ENCODE peak calls at places on chromosomes 12 and 14, in five cellular contexts. One of them, this sample, is unnamed.

GRCh38 chr14:61461808-61462275 is 140.5 kb downstream of the PRKCH start:
- DNase-seq in thoracic aorta: no peak
- DNase-seq in GM23338: peak
- DNase-seq in AG04450: peak
- DNase-seq in Panc1: no peak
- DNase-seq in this sample: no peak

GRCh38 chr12:92505373-92506340 is 197.1 kb upstream of the PLEKHG7 start:
- DNase-seq in thoracic aorta: peak
- DNase-seq in GM23338: no peak
- DNase-seq in AG04450: no peak
- DNase-seq in Panc1: no peak
- DNase-seq in this sample: peak

GRCh38 chr12:20030847-20031246 is 337.5 kb upstream of the PDE3A start:
- DNase-seq in thoracic aorta: no peak
- DNase-seq in GM23338: peak
- DNase-seq in AG04450: no peak
- DNase-seq in Panc1: no peak
- DNase-seq in this sample: no peak

GRCh38 chr12:73383584-73384229 is 1111.5 kb downstream of the TRHDE start:
- DNase-seq in thoracic aorta: no peak
- DNase-seq in GM23338: no peak
- DNase-seq in AG04450: no peak
- DNase-seq in Panc1: no peak
- DNase-seq in this sample: no peak

GRCh38 chr14:78401866-78402265 is 231.7 kb downstream of the NRXN3 start:
- DNase-seq in thoracic aorta: no peak
- DNase-seq in GM23338: no peak
- DNase-seq in AG04450: no peak
- DNase-seq in Panc1: no peak
- DNase-seq in this sample: no peak

GRCh38 chr14:32397871-32398640 is 69.0 kb downstream of the AKAP6 start:
- DNase-seq in thoracic aorta: no peak
- DNase-seq in GM23338: no peak
- DNase-seq in AG04450: no peak
- DNase-seq in Panc1: no peak
- DNase-seq in this sample: no peak

GRCh38 chr12:120199595-120200306 is 1.2 kb downstream of the RPLP0 start:
- DNase-seq in thoracic aorta: no peak
- DNase-seq in GM23338: no peak
- DNase-seq in AG04450: peak
- DNase-seq in Panc1: no peak
- DNase-seq in this sample: peak

GRCh38 chr12:124495194-124495983 is 72.0 kb downstream of the NCOR2 start:
- DNase-seq in thoracic aorta: no peak
- DNase-seq in GM23338: no peak
- DNase-seq in AG04450: no peak
- DNase-seq in Panc1: no peak
- DNase-seq in this sample: no peak

GRCh38 chr14:65783576-65783975 is 371.0 kb downstream of the FUT8 start:
- DNase-seq in thoracic aorta: no peak
- DNase-seq in GM23338: no peak
- DNase-seq in AG04450: no peak
- DNase-seq in Panc1: no peak
- DNase-seq in this sample: no peak

GRCh38 chr12:76685246-76685678 is 78.7 kb upstream of the ZDHHC17 start:
- DNase-seq in thoracic aorta: no peak
- DNase-seq in GM23338: peak
- DNase-seq in AG04450: peak
- DNase-seq in Panc1: no peak
- DNase-seq in this sample: no peak

GRCh38 chr14:94121485-94121884 is 7.9 kb downstream of the IFI27L2 start:
- DNase-seq in thoracic aorta: no peak
- DNase-seq in GM23338: no peak
- DNase-seq in AG04450: no peak
- DNase-seq in Panc1: no peak
- DNase-seq in this sample: peak

GRCh38 chr14:21191261-21191808 is 35.5 kb upstream of the OR5AU1 start:
- DNase-seq in thoracic aorta: no peak
- DNase-seq in GM23338: no peak
- DNase-seq in AG04450: no peak
- DNase-seq in Panc1: no peak
- DNase-seq in this sample: no peak

GRCh38 chr14:92754956-92755355 is 6.5 kb upstream of the LGMN start:
- DNase-seq in thoracic aorta: no peak
- DNase-seq in GM23338: no peak
- DNase-seq in AG04450: no peak
- DNase-seq in Panc1: no peak
- DNase-seq in this sample: no peak

GRCh38 chr12:62683724-62684501 is 217.3 kb downstream of the MON2 start:
- DNase-seq in thoracic aorta: no peak
- DNase-seq in GM23338: peak
- DNase-seq in AG04450: no peak
- DNase-seq in Panc1: no peak
- DNase-seq in this sample: peak

GRCh38 chr12:131189781-131190180 is 236.1 kb downstream of the ADGRD1 start:
- DNase-seq in thoracic aorta: no peak
- DNase-seq in GM23338: no peak
- DNase-seq in AG04450: no peak
- DNase-seq in Panc1: no peak
- DNase-seq in this sample: no peak

GRCh38 chr14:49880267-49881064 is 12.4 kb upstream of the ARF6 start:
- DNase-seq in thoracic aorta: no peak
- DNase-seq in GM23338: no peak
- DNase-seq in AG04450: no peak
- DNase-seq in Panc1: no peak
- DNase-seq in this sample: no peak

GRCh38 chr14:23294734-23295561 is 7.7 kb downstream of the PPP1R3E start:
- DNase-seq in thoracic aorta: no peak
- DNase-seq in GM23338: peak
- DNase-seq in AG04450: no peak
- DNase-seq in Panc1: peak
- DNase-seq in this sample: no peak

GRCh38 chr14:75437201-75438143 is 9.7 kb downstream of the JDP2 start:
- DNase-seq in thoracic aorta: no peak
- DNase-seq in GM23338: no peak
- DNase-seq in AG04450: no peak
- DNase-seq in Panc1: no peak
- DNase-seq in this sample: no peak

GRCh38 chr12:93311827-93312226 is 65.9 kb upstream of the NUDT4 start:
- DNase-seq in thoracic aorta: no peak
- DNase-seq in GM23338: no peak
- DNase-seq in AG04450: no peak
- DNase-seq in Panc1: no peak
- DNase-seq in this sample: no peak

GRCh38 chr12:95520825-95521224 is 30.5 kb downstream of the USP44 start:
- DNase-seq in thoracic aorta: no peak
- DNase-seq in GM23338: no peak
- DNase-seq in AG04450: no peak
- DNase-seq in Panc1: no peak
- DNase-seq in this sample: no peak

GRCh38 chr12:68530965-68531364 is 79.7 kb upstream of the RAP1B start:
- DNase-seq in thoracic aorta: peak
- DNase-seq in GM23338: no peak
- DNase-seq in AG04450: peak
- DNase-seq in Panc1: no peak
- DNase-seq in this sample: peak

GRCh38 chr14:104011824-104012517 is 69.6 kb upstream of the RD3L start:
- DNase-seq in thoracic aorta: no peak
- DNase-seq in GM23338: no peak
- DNase-seq in AG04450: no peak
- DNase-seq in Panc1: no peak
- DNase-seq in this sample: no peak

GRCh38 chr12:114820773-114821172 is 136.8 kb upstream of the TBX3 start:
- DNase-seq in thoracic aorta: no peak
- DNase-seq in GM23338: no peak
- DNase-seq in AG04450: no peak
- DNase-seq in Panc1: no peak
- DNase-seq in this sample: no peak

GRCh38 chr14:21087294-21088091 is 11.0 kb downstream of the ZNF219 start:
- DNase-seq in thoracic aorta: no peak
- DNase-seq in GM23338: peak
- DNase-seq in AG04450: no peak
- DNase-seq in Panc1: no peak
- DNase-seq in this sample: no peak

GRCh38 chr12:48979602-48980388 is 1.7 kb downstream of the WNT1 start:
- DNase-seq in thoracic aorta: no peak
- DNase-seq in GM23338: peak
- DNase-seq in AG04450: no peak
- DNase-seq in Panc1: no peak
- DNase-seq in this sample: no peak
- H3K4me3 ChIP-seq in thoracic aorta: peak
- H3K4me3 ChIP-seq in GM23338: peak
- H3K4me3 ChIP-seq in AG04450: peak
- H3K4me3 ChIP-seq in Panc1: no peak
- H3K4me3 ChIP-seq in this sample: peak

GRCh38 chr12:109944975-109945374 is 44.9 kb downstream of the TCHP start:
- DNase-seq in thoracic aorta: no peak
- DNase-seq in GM23338: peak
- DNase-seq in AG04450: no peak
- DNase-seq in Panc1: no peak
- DNase-seq in this sample: no peak
- TF ChIP-seq CTCF in thoracic aorta: no peak
- TF ChIP-seq CTCF in GM23338: peak
- TF ChIP-seq CTCF in AG04450: no peak
- TF ChIP-seq CTCF in Panc1: no peak
- TF ChIP-seq CTCF in this sample: no peak

GRCh38 chr12:98294426-98294825 is 221.0 kb upstream of the TMPO start:
- DNase-seq in thoracic aorta: no peak
- DNase-seq in GM23338: no peak
- DNase-seq in AG04450: no peak
- DNase-seq in Panc1: no peak
- DNase-seq in this sample: no peak
- H3K27ac ChIP-seq in thoracic aorta: no peak
- H3K27ac ChIP-seq in GM23338: no peak
- H3K27ac ChIP-seq in AG04450: no peak
- H3K27ac ChIP-seq in Panc1: no peak
- H3K27ac ChIP-seq in this sample: no peak

GRCh38 chr14:22265319-22266140 is 323.5 kb downstream of the DAD1 start:
- DNase-seq in thoracic aorta: no peak
- DNase-seq in GM23338: peak
- DNase-seq in AG04450: no peak
- DNase-seq in Panc1: no peak
- DNase-seq in this sample: no peak
- H3K4me3 ChIP-seq in thoracic aorta: peak
- H3K4me3 ChIP-seq in GM23338: no peak
- H3K4me3 ChIP-seq in AG04450: no peak
- H3K4me3 ChIP-seq in Panc1: no peak
- H3K4me3 ChIP-seq in this sample: no peak

GRCh38 chr14:52954346-52955214 is 3.7 kb upstream of the FERMT2 start:
- DNase-seq in thoracic aorta: no peak
- DNase-seq in GM23338: peak
- DNase-seq in AG04450: peak
- DNase-seq in Panc1: no peak
- DNase-seq in this sample: no peak
- TF ChIP-seq CTCF in thoracic aorta: peak
- TF ChIP-seq CTCF in GM23338: no peak
- TF ChIP-seq CTCF in AG04450: peak
- TF ChIP-seq CTCF in Panc1: no peak
- TF ChIP-seq CTCF in this sample: no peak

GRCh38 chr14:68146812-68147211 is 327.2 kb downstream of the RAD51B start:
- DNase-seq in thoracic aorta: no peak
- DNase-seq in GM23338: no peak
- DNase-seq in AG04450: peak
- DNase-seq in Panc1: no peak
- DNase-seq in this sample: peak

GRCh38 chr14:68144051-68144681 is 324.6 kb downstream of the RAD51B start:
- DNase-seq in thoracic aorta: no peak
- DNase-seq in GM23338: no peak
- DNase-seq in AG04450: no peak
- DNase-seq in Panc1: no peak
- DNase-seq in this sample: peak

GRCh38 chr14:68145036-68145435 is 325.5 kb downstream of the RAD51B start:
- DNase-seq in thoracic aorta: no peak
- DNase-seq in GM23338: no peak
- DNase-seq in AG04450: no peak
- DNase-seq in Panc1: no peak
- DNase-seq in this sample: no peak

GRCh38 chr14:68147331-68147730 is 327.8 kb downstream of the RAD51B start:
- DNase-seq in thoracic aorta: no peak
- DNase-seq in GM23338: no peak
- DNase-seq in AG04450: no peak
- DNase-seq in Panc1: no peak
- DNase-seq in this sample: no peak

DNA sequence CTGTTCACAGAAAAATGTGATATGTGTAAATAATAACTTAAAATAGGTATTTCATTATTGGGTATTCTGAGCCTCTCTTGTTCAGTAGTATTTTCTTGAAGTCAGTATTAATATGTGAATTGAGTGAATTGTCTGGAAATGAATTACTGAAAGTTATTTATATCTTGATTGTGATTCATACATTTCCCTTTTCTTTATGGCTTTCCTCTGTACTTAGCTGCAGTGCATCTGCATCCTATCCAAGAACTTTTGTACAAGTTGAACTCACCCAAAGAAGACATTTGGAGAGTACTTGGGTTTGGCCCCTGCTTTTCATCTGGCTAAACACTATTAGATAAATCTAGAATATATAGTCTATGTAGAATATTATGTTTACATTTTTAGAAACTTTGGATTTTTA is 326.0 kb downstream of the RAD51B start:
- DNase-seq in thoracic aorta: no peak
- DNase-seq in GM23338: no peak
- DNase-seq in AG04450: no peak
- DNase-seq in Panc1: no peak
- DNase-seq in this sample: no peak
- H3K27ac ChIP-seq in thoracic aorta: no peak
- H3K27ac ChIP-seq in GM23338: no peak
- H3K27ac ChIP-seq in AG04450: no peak
- H3K27ac ChIP-seq in Panc1: peak
- H3K27ac ChIP-seq in this sample: peak

GRCh38 chr14:105576525-105577088 is 50.2 kb downstream of the TMEM121 start:
- DNase-seq in thoracic aorta: no peak
- DNase-seq in GM23338: no peak
- DNase-seq in AG04450: no peak
- DNase-seq in Panc1: no peak
- DNase-seq in this sample: no peak
- H3K4me3 ChIP-seq in thoracic aorta: no peak
- H3K4me3 ChIP-seq in GM23338: no peak
- H3K4me3 ChIP-seq in AG04450: no peak
- H3K4me3 ChIP-seq in Panc1: no peak
- H3K4me3 ChIP-seq in this sample: no peak

DNA sequence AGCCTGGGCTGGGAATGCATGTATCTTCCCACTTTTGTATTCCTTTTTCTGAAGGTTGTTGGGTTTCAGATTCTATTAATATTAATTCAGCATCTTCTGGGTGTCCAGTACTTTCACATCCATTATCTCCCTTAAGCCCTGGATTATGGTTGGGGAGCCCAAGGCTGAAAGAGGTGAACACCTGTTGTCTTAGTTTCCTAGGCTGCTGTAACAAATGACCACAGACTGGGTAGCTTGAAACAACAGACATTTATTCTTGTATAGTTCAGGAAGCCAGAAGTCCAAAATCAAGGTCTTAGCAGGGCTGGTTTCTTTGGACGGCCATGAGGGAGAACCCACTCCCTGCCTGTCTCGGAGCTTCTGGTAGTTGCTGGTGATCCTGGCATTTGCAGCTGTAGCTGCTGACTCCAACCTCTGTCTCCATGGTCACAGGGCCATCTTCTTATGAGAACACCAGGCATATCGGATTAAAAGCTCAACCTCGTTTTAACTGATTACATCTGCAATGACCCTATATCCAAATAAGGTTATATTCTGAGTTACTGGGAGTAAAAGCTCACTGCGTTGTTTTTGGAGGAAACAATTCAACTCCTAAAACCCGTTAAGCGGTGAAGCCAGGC is 68.2 kb upstream of the CLMN start:
- DNase-seq in thoracic aorta: no peak
- DNase-seq in GM23338: no peak
- DNase-seq in AG04450: no peak
- DNase-seq in Panc1: no peak
- DNase-seq in this sample: no peak
- TF ChIP-seq CTCF in thoracic aorta: no peak
- TF ChIP-seq CTCF in GM23338: no peak
- TF ChIP-seq CTCF in AG04450: no peak
- TF ChIP-seq CTCF in Panc1: no peak
- TF ChIP-seq CTCF in this sample: no peak